ENCODE peak calls at places on chromosomes 12 and 14, in seven cellular contexts. L is A549, C is WERI-Rb-1, R is astrocyte, J is neural crest cell, Q is mucosa of descending colon, S is AG04450. K is an unnamed sample.

GRCh38 chr14:90815817-90816662 is at the start of gene TTC7B:
- DNase-seq in R (no peak), S (no peak), C (peak), Q (peak), J (peak), L (peak), K (peak)

GRCh38 chr12:108156717-108157116 is 27.6 kb downstream of the WSCD2 start:
- DNase-seq in Q (no peak), L (no peak), R (no peak), C (no peak), J (no peak), S (no peak), K (no peak)

GRCh38 chr12:49502590-49502989 is 36.2 kb upstream of the KCNH3 start:
- DNase-seq in R (peak), J (no peak), C (no peak), Q (no peak), L (no peak), S (no peak), K (no peak)

GRCh38 chr12:49358548-49359141 is 8.6 kb upstream of the SPATS2 start:
- DNase-seq in L (peak), S (no peak), Q (peak), J (peak), C (peak), R (no peak), K (no peak)

GRCh38 chr12:26813812-26814211 is 19.2 kb downstream of the ITPR2 start:
- DNase-seq in J (no peak), C (no peak), S (no peak), L (no peak), Q (no peak), R (no peak), K (no peak)

GRCh38 chr14:72649603-72650227 is 244.2 kb downstream of the DPF3 start:
- DNase-seq in S (no peak), Q (no peak), J (no peak), C (no peak), L (no peak), R (no peak), K (no peak)

GRCh38 chr12:92242917-92243316 is 97.3 kb upstream of the BTG1 start:
- DNase-seq in L (no peak), Q (no peak), S (peak), J (no peak), R (no peak), C (no peak), K (no peak)

GRCh38 chr14:63891148-63891964 is 38.6 kb downstream of the SYNE2 start:
- DNase-seq in J (no peak), C (no peak), Q (no peak), S (no peak), L (no peak), R (no peak), K (no peak)

GRCh38 chr14:21987937-21988336 is 314.3 kb upstream of the OR4E1 start:
- DNase-seq in C (no peak), J (peak), R (no peak), Q (no peak), S (no peak), L (peak), K (no peak)

GRCh38 chr14:95237121-95237876 is 80.0 kb upstream of the DICER1 start:
- DNase-seq in L (no peak), Q (peak), S (no peak), C (no peak), J (no peak), R (no peak), K (no peak)

GRCh38 chr14:73759183-73759713 is 45.1 kb upstream of the PNMA1 start:
- DNase-seq in L (no peak), J (peak), S (no peak), C (peak), R (peak), Q (peak), K (peak)

GRCh38 chr12:96422192-96422591 is 22.0 kb upstream of the CDK17 start:
- DNase-seq in S (no peak), Q (no peak), L (no peak), R (no peak), J (no peak), C (no peak), K (no peak)

GRCh38 chr14:63986789-63987533 is 134.2 kb downstream of the SYNE2 start:
- DNase-seq in C (no peak), R (peak), J (no peak), L (no peak), Q (peak), S (peak), K (peak)

GRCh38 chr12:109770104-109770860 is 56.7 kb downstream of the FAM222A start:
- DNase-seq in L (no peak), Q (no peak), R (no peak), J (no peak), S (no peak), C (peak), K (peak)

GRCh38 chr12:89098390-89099102 is 253.8 kb downstream of the DUSP6 start:
- DNase-seq in S (no peak), R (peak), L (no peak), J (peak), C (peak), Q (no peak), K (peak)

GRCh38 chr14:74917646-74918081 is 5.4 kb downstream of the RPS6KL1 start:
- DNase-seq in R (peak), L (no peak), Q (no peak), J (no peak), C (no peak), S (no peak), K (peak)

GRCh38 chr12:131038159-131038558 is 84.5 kb downstream of the ADGRD1 start:
- DNase-seq in C (no peak), L (no peak), R (no peak), Q (no peak), S (no peak), J (no peak), K (no peak)

GRCh38 chr14:101183376-101184103 is 280.0 kb upstream of the RTL1 start:
- DNase-seq in J (peak), Q (peak), C (peak), L (no peak), R (no peak), S (no peak), K (no peak)

GRCh38 chr14:28763914-28764848 is 2.4 kb upstream of the FOXG1 start:
- DNase-seq in L (no peak), R (no peak), C (no peak), S (no peak), J (no peak), Q (no peak), K (no peak)

GRCh38 chr12:97612075-97612474 is 149.5 kb downstream of the RMST start:
- DNase-seq in Q (no peak), J (no peak), S (no peak), L (no peak), R (no peak), C (no peak), K (no peak)

GRCh38 chr12:115618105-115618504 is 659.4 kb downstream of the MED13L start:
- DNase-seq in Q (no peak), J (no peak), S (no peak), L (no peak), R (no peak), C (no peak), K (no peak)

GRCh38 chr12:104494816-104495158 is 38.0 kb downstream of the CHST11 start:
- DNase-seq in Q (no peak), C (no peak), R (no peak), J (no peak), S (no peak), L (no peak), K (no peak)

GRCh38 chr12:62781136-62781880 is 153.6 kb downstream of the PPM1H start:
- DNase-seq in R (no peak), J (no peak), C (no peak), Q (no peak), S (no peak), L (no peak), K (peak)

GRCh38 chr12:2161478-2161877 is 108.7 kb downstream of the CACNA1C start:
- DNase-seq in S (no peak), C (no peak), Q (peak), L (no peak), R (peak), J (no peak), K (no peak)

GRCh38 chr14:58298880-58299664 is 717 bp downstream of the ARID4A start:
- DNase-seq in S (no peak), Q (peak), C (peak), J (peak), L (peak), R (no peak), K (peak)

GRCh38 chr12:116465892-116466291 is 93.3 kb upstream of the MAP1LC3B2 start:
- DNase-seq in L (no peak), Q (no peak), R (no peak), J (no peak), C (no peak), S (no peak), K (no peak)

GRCh38 chr14:91323671-91324605 is 79.4 kb upstream of the GPR68 start:
- DNase-seq in Q (peak), S (peak), C (peak), R (peak), J (peak), L (peak), K (peak)

GRCh38 chr12:44462729-44463128 is 413.4 kb downstream of the NELL2 start:
- DNase-seq in C (no peak), R (no peak), J (no peak), S (no peak), Q (no peak), L (no peak), K (no peak)

GRCh38 chr12:49664591-49665146 is 41.3 kb downstream of the PRPF40B start:
- DNase-seq in R (no peak), Q (no peak), S (no peak), L (no peak), J (no peak), C (no peak), K (no peak)

GRCh38 chr14:41868396-41868795 is 261.7 kb downstream of the LRFN5 start:
- DNase-seq in Q (no peak), S (no peak), J (no peak), R (peak), L (no peak), C (no peak), K (no peak)

GRCh38 chr14:95229749-95230148 is 72.4 kb upstream of the DICER1 start:
- DNase-seq in R (no peak), L (no peak), C (no peak), S (no peak), Q (no peak), J (no peak), K (no peak)

DNA sequence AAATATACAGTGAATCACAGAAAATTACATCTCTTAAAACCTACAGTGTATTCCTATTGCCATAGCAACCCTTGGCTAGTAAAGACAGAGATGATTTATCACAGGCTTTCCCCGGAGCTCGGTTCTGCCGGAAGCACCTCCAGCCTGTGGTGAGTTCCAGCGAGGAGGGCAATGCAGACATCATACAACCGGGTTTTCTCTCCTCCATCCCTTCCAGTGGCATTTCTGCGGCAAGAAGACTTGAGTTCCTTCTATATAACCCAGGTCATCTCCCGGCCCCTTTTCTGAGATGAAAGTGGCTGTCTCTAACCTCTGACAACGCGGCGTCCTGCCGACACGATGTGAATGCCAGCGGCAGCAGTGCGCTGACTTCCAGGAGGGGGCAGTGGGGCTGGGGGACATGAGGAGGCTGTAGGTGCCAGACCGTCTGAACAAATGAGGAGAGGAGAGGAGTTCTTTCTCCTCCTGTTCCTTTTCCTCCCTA is 68.5 kb upstream of the MAX start:
- DNase-seq in L (peak), C (peak), R (peak), Q (no peak), J (peak), S (peak), K (no peak)
- TF ChIP-seq CTCF in L (peak), C (peak), R (peak), Q (no peak), J (peak), S (peak), K (no peak)

DNA sequence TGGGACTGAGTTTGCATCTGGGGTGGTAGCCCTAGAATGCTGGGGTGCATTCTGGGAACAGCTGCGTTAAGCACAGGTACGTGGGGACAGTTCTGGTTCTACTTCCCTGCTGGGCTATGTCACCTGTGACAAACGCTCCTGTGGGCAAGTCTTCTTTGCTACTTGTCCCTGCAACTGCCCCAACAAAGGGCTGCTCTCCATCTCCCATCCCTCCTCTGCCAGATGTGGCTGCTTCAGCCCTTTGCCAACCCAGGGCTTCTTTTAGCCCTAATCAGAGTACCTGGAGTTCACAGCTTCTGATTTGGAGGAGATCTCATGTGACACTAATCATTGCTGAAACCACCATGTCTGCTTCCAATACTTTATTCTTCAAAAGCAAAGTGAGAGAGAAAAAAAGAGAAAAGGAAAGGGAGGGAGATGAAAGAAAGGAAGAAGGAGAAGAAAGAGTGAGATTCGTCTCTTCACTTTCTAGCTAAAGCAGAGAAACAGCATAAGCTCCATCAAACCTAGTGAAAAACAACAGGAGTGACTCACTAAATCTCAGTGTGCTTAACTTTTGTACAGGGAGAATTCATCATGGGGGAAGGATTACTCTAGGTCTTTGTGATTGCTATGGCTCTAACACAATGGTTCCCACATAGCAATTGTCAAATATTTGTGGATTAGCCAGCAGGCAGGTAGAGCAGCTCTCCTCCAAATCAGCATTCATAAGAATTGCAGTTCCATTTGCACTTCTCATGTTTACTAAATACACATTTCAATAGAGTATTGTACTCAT is 174.8 kb downstream of the LRIG3 start:
- DNase-seq in Q (no peak), R (no peak), L (no peak), J (no peak), S (no peak), C (no peak), K (no peak)
- TF ChIP-seq CTCF in Q (no peak), R (no peak), L (no peak), J (no peak), S (no peak), C (no peak), K (no peak)

GRCh38 chr12:129193263-129193871 is 340.1 kb downstream of the GLT1D1 start:
- DNase-seq in Q (peak), S (no peak), L (peak), C (peak), J (peak), R (no peak), K (no peak)
- TF ChIP-seq CTCF in Q (peak), S (peak), L (no peak), C (peak), J (peak), R (peak), K (no peak)

DNA sequence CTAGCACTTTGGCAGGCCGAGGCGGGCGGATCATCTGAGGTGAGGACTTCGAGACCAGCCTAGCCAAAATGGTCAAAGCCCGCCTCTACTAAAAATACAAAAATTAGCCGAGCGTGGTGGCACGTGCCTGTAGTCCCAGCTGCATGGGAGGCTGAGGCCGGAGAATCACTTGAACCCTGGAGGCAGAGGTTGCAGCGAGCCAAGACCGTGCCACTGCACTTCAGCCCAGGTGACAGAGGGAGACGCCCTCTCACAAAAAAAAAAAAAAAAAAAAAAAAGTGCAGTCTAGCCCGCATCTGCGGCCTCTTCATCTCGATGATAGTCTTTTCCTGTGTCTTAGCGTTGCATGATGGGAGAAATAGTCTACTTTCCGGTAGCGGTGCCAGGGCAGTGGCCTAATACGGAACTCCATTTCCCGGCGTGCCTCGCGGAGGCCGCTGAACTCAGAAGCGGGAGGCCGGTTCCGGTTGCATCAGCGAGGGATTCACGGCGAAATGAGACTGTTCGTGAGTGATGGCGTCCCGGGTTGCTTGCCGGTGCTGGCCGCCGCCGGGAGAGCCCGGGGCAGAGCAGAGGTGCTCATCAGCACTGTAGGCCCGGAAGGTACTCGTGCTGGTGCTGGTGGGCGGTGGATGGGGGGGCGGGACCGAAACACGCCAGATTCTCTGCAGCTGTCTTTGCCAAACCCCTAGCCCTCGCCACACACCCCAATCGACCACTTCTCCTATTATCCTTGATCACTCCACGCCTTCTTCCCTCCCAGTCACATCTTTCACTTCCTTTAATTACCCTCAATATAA is at the start of gene MARS1:
- DNase-seq in Q (peak), R (peak), L (peak), J (peak), C (peak), S (peak), K (peak)
- TF ChIP-seq CTCF in Q (peak), R (no peak), L (peak), J (no peak), C (peak), S (no peak), K (no peak)